ENCODE peak calls at places on chromosomes 11 and 22, in seven cellular contexts. I, C, N, F, O, U and E are unnamed samples.

GRCh38 chr11:46537121-46537520 is 56.7 kb downstream of the AMBRA1 start:
- DNase-seq in U (no peak), I (no peak), O (no peak), N (no peak), C (no peak), F (peak; percentile 29), E (no peak)

GRCh38 chr11:68106165-68106940 is 14.8 kb downstream of the CHKA start:
- DNase-seq in O (no peak), I (no peak), U (no peak), N (no peak), C (no peak), F (no peak), E (peak; percentile 42)

GRCh38 chr22:44664149-44664548 is 37.9 kb upstream of the PRR5 start:
- DNase-seq in C (peak; percentile 67), O (no peak), N (no peak), F (no peak), U (no peak), I (no peak), E (peak; percentile 55)

GRCh38 chr11:93340223-93340622 is 9.7 kb downstream of the DEUP1 start:
- DNase-seq in F (no peak), I (no peak), U (no peak), O (no peak), C (no peak), N (no peak), E (no peak)

GRCh38 chr11:19938866-19939265 is 221.4 kb downstream of the DBX1 start:
- DNase-seq in I (no peak), C (no peak), O (no peak), F (no peak), U (no peak), N (no peak), E (no peak)

GRCh38 chr22:20153945-20154344 is 3.1 kb upstream of the CCDC188 start:
- DNase-seq in F (no peak), N (no peak), C (no peak), U (no peak), O (no peak), I (no peak), E (no peak)

GRCh38 chr11:96156379-96156722 is 186.6 kb downstream of the MAML2 start:
- DNase-seq in C (no peak), O (no peak), F (no peak), I (no peak), U (no peak), N (no peak), E (no peak)

GRCh38 chr11:86063536-86063935 is 5.3 kb downstream of the PICALM start:
- DNase-seq in I (no peak), U (no peak), C (no peak), O (no peak), F (no peak), N (no peak), E (no peak)

GRCh38 chr22:32888976-32889375 is 87.5 kb downstream of the TIMP3 start:
- DNase-seq in C (no peak), I (no peak), U (no peak), O (no peak), N (no peak), F (no peak), E (no peak)

GRCh38 chr11:34501500-34501899 is 12.1 kb downstream of the ELF5 start:
- DNase-seq in U (no peak), N (no peak), C (no peak), I (no peak), O (no peak), F (peak; percentile 46), E (peak; percentile 66)